ENCODE peak calls at places on chromosomes 6 and 20, in five cellular contexts. One of them, this sample, is unnamed.

GRCh38 chr6:140809694-140810101 is 1323.0 kb upstream of the GJE1 start:
- DNase-seq in lung microvascular endothelial cell: no peak
- DNase-seq in OCI-M1: peak; percentile 66
- DNase-seq in stimulated activated naive B cell treated with anti-CD40 and anti-IgM and Interleukin-4, amounts not matched to agents 10 μg/mL and 1 μg/mL and 100 μg/mL, for 72 hours: no peak
- DNase-seq in NCI-H446: no peak
- DNase-seq in this sample: no peak

GRCh38 chr6:170448745-170449144 is 104.4 kb downstream of the PSMB1 start:
- DNase-seq in lung microvascular endothelial cell: no peak
- DNase-seq in OCI-M1: no peak
- DNase-seq in stimulated activated naive B cell treated with anti-CD40 and anti-IgM and Interleukin-4, amounts not matched to agents 10 μg/mL and 1 μg/mL and 100 μg/mL, for 72 hours: no peak
- DNase-seq in NCI-H446: no peak
- DNase-seq in this sample: no peak

GRCh38 chr20:37630161-37630560 is 63.7 kb upstream of the CTNNBL1 start:
- DNase-seq in lung microvascular endothelial cell: no peak
- DNase-seq in OCI-M1: no peak
- DNase-seq in stimulated activated naive B cell treated with anti-CD40 and anti-IgM and Interleukin-4, amounts not matched to agents 10 μg/mL and 1 μg/mL and 100 μg/mL, for 72 hours: no peak
- DNase-seq in NCI-H446: no peak
- DNase-seq in this sample: no peak

GRCh38 chr6:108619431-108620197 is 58.9 kb downstream of the FOXO3 start:
- DNase-seq in lung microvascular endothelial cell: no peak
- DNase-seq in OCI-M1: no peak
- DNase-seq in stimulated activated naive B cell treated with anti-CD40 and anti-IgM and Interleukin-4, amounts not matched to agents 10 μg/mL and 1 μg/mL and 100 μg/mL, for 72 hours: no peak
- DNase-seq in NCI-H446: no peak
- DNase-seq in this sample: no peak

GRCh38 chr20:34322267-34323105 is 19.3 kb upstream of the AHCY start:
- DNase-seq in lung microvascular endothelial cell: no peak
- DNase-seq in OCI-M1: no peak
- DNase-seq in stimulated activated naive B cell treated with anti-CD40 and anti-IgM and Interleukin-4, amounts not matched to agents 10 μg/mL and 1 μg/mL and 100 μg/mL, for 72 hours: no peak
- DNase-seq in NCI-H446: no peak
- DNase-seq in this sample: no peak

GRCh38 chr6:44117397-44118128 is 9.7 kb downstream of the MRPL14 start:
- DNase-seq in lung microvascular endothelial cell: no peak
- DNase-seq in OCI-M1: no peak
- DNase-seq in stimulated activated naive B cell treated with anti-CD40 and anti-IgM and Interleukin-4, amounts not matched to agents 10 μg/mL and 1 μg/mL and 100 μg/mL, for 72 hours: no peak
- DNase-seq in NCI-H446: no peak
- DNase-seq in this sample: no peak

GRCh38 chr6:159467473-159468041 is 225.5 kb downstream of the SOD2 start:
- DNase-seq in lung microvascular endothelial cell: no peak
- DNase-seq in OCI-M1: peak; percentile 9
- DNase-seq in stimulated activated naive B cell treated with anti-CD40 and anti-IgM and Interleukin-4, amounts not matched to agents 10 μg/mL and 1 μg/mL and 100 μg/mL, for 72 hours: peak; percentile 15
- DNase-seq in NCI-H446: no peak
- DNase-seq in this sample: no peak

GRCh38 chr6:99912657-99913056 is 81.4 kb downstream of the MCHR2 start:
- DNase-seq in lung microvascular endothelial cell: no peak
- DNase-seq in OCI-M1: no peak
- DNase-seq in stimulated activated naive B cell treated with anti-CD40 and anti-IgM and Interleukin-4, amounts not matched to agents 10 μg/mL and 1 μg/mL and 100 μg/mL, for 72 hours: no peak
- DNase-seq in NCI-H446: no peak
- DNase-seq in this sample: no peak

GRCh38 chr6:123803456-123803861 is 206 bp upstream of the NKAIN2 start:
- DNase-seq in lung microvascular endothelial cell: no peak
- DNase-seq in OCI-M1: no peak
- DNase-seq in stimulated activated naive B cell treated with anti-CD40 and anti-IgM and Interleukin-4, amounts not matched to agents 10 μg/mL and 1 μg/mL and 100 μg/mL, for 72 hours: no peak
- DNase-seq in NCI-H446: no peak
- DNase-seq in this sample: no peak

GRCh38 chr6:170178561-170179477 is 112.1 kb downstream of the DLL1 start:
- DNase-seq in lung microvascular endothelial cell: no peak
- DNase-seq in OCI-M1: no peak
- DNase-seq in stimulated activated naive B cell treated with anti-CD40 and anti-IgM and Interleukin-4, amounts not matched to agents 10 μg/mL and 1 μg/mL and 100 μg/mL, for 72 hours: no peak
- DNase-seq in NCI-H446: no peak
- DNase-seq in this sample: no peak

GRCh38 chr6:70216767-70217166 is 86.1 kb downstream of the COL9A1 start:
- DNase-seq in lung microvascular endothelial cell: no peak
- DNase-seq in OCI-M1: no peak
- DNase-seq in stimulated activated naive B cell treated with anti-CD40 and anti-IgM and Interleukin-4, amounts not matched to agents 10 μg/mL and 1 μg/mL and 100 μg/mL, for 72 hours: no peak
- DNase-seq in NCI-H446: no peak
- DNase-seq in this sample: no peak

GRCh38 chr20:62900052-62900691 is 26.1 kb downstream of the DIDO1 start:
- DNase-seq in lung microvascular endothelial cell: peak; percentile 84
- DNase-seq in OCI-M1: peak; percentile 67
- DNase-seq in stimulated activated naive B cell treated with anti-CD40 and anti-IgM and Interleukin-4, amounts not matched to agents 10 μg/mL and 1 μg/mL and 100 μg/mL, for 72 hours: peak; percentile 65
- DNase-seq in NCI-H446: peak; percentile 49
- DNase-seq in this sample: peak; percentile 80

GRCh38 chr6:135498178-135498841 is 770 bp upstream of the AHI1 start:
- DNase-seq in lung microvascular endothelial cell: peak; percentile 96
- DNase-seq in OCI-M1: peak; percentile 87
- DNase-seq in stimulated activated naive B cell treated with anti-CD40 and anti-IgM and Interleukin-4, amounts not matched to agents 10 μg/mL and 1 μg/mL and 100 μg/mL, for 72 hours: peak; percentile 55
- DNase-seq in NCI-H446: peak; percentile 49
- DNase-seq in this sample: peak; percentile 85

GRCh38 chr6:132742495-132742894 is 15.2 kb downstream of the VNN2 start:
- DNase-seq in lung microvascular endothelial cell: no peak
- DNase-seq in OCI-M1: no peak
- DNase-seq in stimulated activated naive B cell treated with anti-CD40 and anti-IgM and Interleukin-4, amounts not matched to agents 10 μg/mL and 1 μg/mL and 100 μg/mL, for 72 hours: no peak
- DNase-seq in NCI-H446: no peak
- DNase-seq in this sample: no peak

GRCh38 chr6:157941101-157941863 is 40.4 kb upstream of the SYNJ2 start:
- DNase-seq in lung microvascular endothelial cell: no peak
- DNase-seq in OCI-M1: no peak
- DNase-seq in stimulated activated naive B cell treated with anti-CD40 and anti-IgM and Interleukin-4, amounts not matched to agents 10 μg/mL and 1 μg/mL and 100 μg/mL, for 72 hours: no peak
- DNase-seq in NCI-H446: no peak
- DNase-seq in this sample: no peak

GRCh38 chr20:58722877-58723627 is 30.5 kb downstream of the NPEPL1 start:
- DNase-seq in lung microvascular endothelial cell: no peak
- DNase-seq in OCI-M1: no peak
- DNase-seq in stimulated activated naive B cell treated with anti-CD40 and anti-IgM and Interleukin-4, amounts not matched to agents 10 μg/mL and 1 μg/mL and 100 μg/mL, for 72 hours: no peak
- DNase-seq in NCI-H446: no peak
- DNase-seq in this sample: no peak

GRCh38 chr6:43186019-43186418 is 4.0 kb downstream of the CUL9 start:
- DNase-seq in lung microvascular endothelial cell: no peak
- DNase-seq in OCI-M1: no peak
- DNase-seq in stimulated activated naive B cell treated with anti-CD40 and anti-IgM and Interleukin-4, amounts not matched to agents 10 μg/mL and 1 μg/mL and 100 μg/mL, for 72 hours: no peak
- DNase-seq in NCI-H446: no peak
- DNase-seq in this sample: no peak

GRCh38 chr6:2738373-2738979 is 12.2 kb downstream of the MYLK4 start:
- DNase-seq in lung microvascular endothelial cell: peak; percentile 80
- DNase-seq in OCI-M1: peak; percentile 90
- DNase-seq in stimulated activated naive B cell treated with anti-CD40 and anti-IgM and Interleukin-4, amounts not matched to agents 10 μg/mL and 1 μg/mL and 100 μg/mL, for 72 hours: peak; percentile 21
- DNase-seq in NCI-H446: peak; percentile 33
- DNase-seq in this sample: peak; percentile 82

GRCh38 chr6:159059099-159059498 is 14.3 kb upstream of the TAGAP start:
- DNase-seq in lung microvascular endothelial cell: no peak
- DNase-seq in OCI-M1: peak; percentile 60
- DNase-seq in stimulated activated naive B cell treated with anti-CD40 and anti-IgM and Interleukin-4, amounts not matched to agents 10 μg/mL and 1 μg/mL and 100 μg/mL, for 72 hours: no peak
- DNase-seq in NCI-H446: no peak
- DNase-seq in this sample: no peak

GRCh38 chr6:54419885-54420284 is 111.6 kb downstream of the TINAG start:
- DNase-seq in lung microvascular endothelial cell: peak; percentile 39
- DNase-seq in OCI-M1: peak; percentile 56
- DNase-seq in stimulated activated naive B cell treated with anti-CD40 and anti-IgM and Interleukin-4, amounts not matched to agents 10 μg/mL and 1 μg/mL and 100 μg/mL, for 72 hours: no peak
- DNase-seq in NCI-H446: no peak
- DNase-seq in this sample: no peak

GRCh38 chr6:157228421-157229218 is 94.7 kb downstream of the TMEM242 start:
- DNase-seq in lung microvascular endothelial cell: no peak
- DNase-seq in OCI-M1: no peak
- DNase-seq in stimulated activated naive B cell treated with anti-CD40 and anti-IgM and Interleukin-4, amounts not matched to agents 10 μg/mL and 1 μg/mL and 100 μg/mL, for 72 hours: no peak
- DNase-seq in NCI-H446: no peak
- DNase-seq in this sample: no peak

GRCh38 chr6:90113389-90113788 is 183.3 kb downstream of the BACH2 start:
- DNase-seq in lung microvascular endothelial cell: no peak
- DNase-seq in OCI-M1: no peak
- DNase-seq in stimulated activated naive B cell treated with anti-CD40 and anti-IgM and Interleukin-4, amounts not matched to agents 10 μg/mL and 1 μg/mL and 100 μg/mL, for 72 hours: no peak
- DNase-seq in NCI-H446: no peak
- DNase-seq in this sample: no peak

GRCh38 chr6:111651185-111652034 is 45.7 kb upstream of the TRAF3IP2 start:
- DNase-seq in lung microvascular endothelial cell: no peak
- DNase-seq in OCI-M1: peak; percentile 40
- DNase-seq in stimulated activated naive B cell treated with anti-CD40 and anti-IgM and Interleukin-4, amounts not matched to agents 10 μg/mL and 1 μg/mL and 100 μg/mL, for 72 hours: no peak
- DNase-seq in NCI-H446: no peak
- DNase-seq in this sample: no peak

GRCh38 chr6:125197795-125198269 is 44.3 kb downstream of the TPD52L1 start:
- DNase-seq in lung microvascular endothelial cell: peak; percentile 36
- DNase-seq in OCI-M1: peak; percentile 48
- DNase-seq in stimulated activated naive B cell treated with anti-CD40 and anti-IgM and Interleukin-4, amounts not matched to agents 10 μg/mL and 1 μg/mL and 100 μg/mL, for 72 hours: no peak
- DNase-seq in NCI-H446: no peak
- DNase-seq in this sample: no peak

GRCh38 chr6:34484899-34485298 is 19.0 kb downstream of the PACSIN1 start:
- DNase-seq in lung microvascular endothelial cell: no peak
- DNase-seq in OCI-M1: no peak
- DNase-seq in stimulated activated naive B cell treated with anti-CD40 and anti-IgM and Interleukin-4, amounts not matched to agents 10 μg/mL and 1 μg/mL and 100 μg/mL, for 72 hours: peak; percentile 20
- DNase-seq in NCI-H446: no peak
- DNase-seq in this sample: no peak

GRCh38 chr6:151680846-151681425 is 126.5 kb upstream of the ESR1 start:
- DNase-seq in lung microvascular endothelial cell: no peak
- DNase-seq in OCI-M1: no peak
- DNase-seq in stimulated activated naive B cell treated with anti-CD40 and anti-IgM and Interleukin-4, amounts not matched to agents 10 μg/mL and 1 μg/mL and 100 μg/mL, for 72 hours: no peak
- DNase-seq in NCI-H446: no peak
- DNase-seq in this sample: no peak

GRCh38 chr6:21887301-21888185 is 294.0 kb downstream of the SOX4 start:
- DNase-seq in lung microvascular endothelial cell: peak; percentile 47
- DNase-seq in OCI-M1: no peak
- DNase-seq in stimulated activated naive B cell treated with anti-CD40 and anti-IgM and Interleukin-4, amounts not matched to agents 10 μg/mL and 1 μg/mL and 100 μg/mL, for 72 hours: no peak
- DNase-seq in NCI-H446: peak; percentile 84
- DNase-seq in this sample: no peak

GRCh38 chr20:39021748-39022147 is 59.6 kb downstream of the DHX35 start:
- DNase-seq in lung microvascular endothelial cell: no peak
- DNase-seq in OCI-M1: no peak
- DNase-seq in stimulated activated naive B cell treated with anti-CD40 and anti-IgM and Interleukin-4, amounts not matched to agents 10 μg/mL and 1 μg/mL and 100 μg/mL, for 72 hours: no peak
- DNase-seq in NCI-H446: no peak
- DNase-seq in this sample: no peak

GRCh38 chr6:47733879-47734558 is 35.6 kb downstream of the ADGRF4 start:
- DNase-seq in lung microvascular endothelial cell: peak; percentile 59
- DNase-seq in OCI-M1: peak; percentile 70
- DNase-seq in stimulated activated naive B cell treated with anti-CD40 and anti-IgM and Interleukin-4, amounts not matched to agents 10 μg/mL and 1 μg/mL and 100 μg/mL, for 72 hours: no peak
- DNase-seq in NCI-H446: no peak
- DNase-seq in this sample: peak; percentile 60

GRCh38 chr6:94071835-94072234 is 652.5 kb upstream of the EPHA7 start:
- DNase-seq in lung microvascular endothelial cell: no peak
- DNase-seq in OCI-M1: peak; percentile 55
- DNase-seq in stimulated activated naive B cell treated with anti-CD40 and anti-IgM and Interleukin-4, amounts not matched to agents 10 μg/mL and 1 μg/mL and 100 μg/mL, for 72 hours: no peak
- DNase-seq in NCI-H446: no peak
- DNase-seq in this sample: peak; percentile 43

GRCh38 chr20:62914970-62915457 is 11.3 kb downstream of the DIDO1 start:
- DNase-seq in lung microvascular endothelial cell: peak; percentile 71
- DNase-seq in OCI-M1: no peak
- DNase-seq in stimulated activated naive B cell treated with anti-CD40 and anti-IgM and Interleukin-4, amounts not matched to agents 10 μg/mL and 1 μg/mL and 100 μg/mL, for 72 hours: no peak
- DNase-seq in NCI-H446: no peak
- DNase-seq in this sample: peak; percentile 61

GRCh38 chr20:48898210-48898609 is 23.3 kb upstream of the ARFGEF2 start:
- DNase-seq in lung microvascular endothelial cell: no peak
- DNase-seq in OCI-M1: no peak
- DNase-seq in stimulated activated naive B cell treated with anti-CD40 and anti-IgM and Interleukin-4, amounts not matched to agents 10 μg/mL and 1 μg/mL and 100 μg/mL, for 72 hours: no peak
- DNase-seq in NCI-H446: no peak
- DNase-seq in this sample: no peak

GRCh38 chr6:81614292-81614691 is 138.2 kb downstream of the TENT5A start:
- DNase-seq in lung microvascular endothelial cell: no peak
- DNase-seq in OCI-M1: peak; percentile 65
- DNase-seq in stimulated activated naive B cell treated with anti-CD40 and anti-IgM and Interleukin-4, amounts not matched to agents 10 μg/mL and 1 μg/mL and 100 μg/mL, for 72 hours: no peak
- DNase-seq in NCI-H446: no peak
- DNase-seq in this sample: no peak

GRCh38 chr20:20567712-20568111 is 144.7 kb downstream of the RALGAPA2 start:
- DNase-seq in lung microvascular endothelial cell: no peak
- DNase-seq in OCI-M1: no peak
- DNase-seq in stimulated activated naive B cell treated with anti-CD40 and anti-IgM and Interleukin-4, amounts not matched to agents 10 μg/mL and 1 μg/mL and 100 μg/mL, for 72 hours: no peak
- DNase-seq in NCI-H446: no peak
- DNase-seq in this sample: no peak

GRCh38 chr20:64152906-64153305 is 11.3 kb upstream of the MYT1 start:
- DNase-seq in lung microvascular endothelial cell: no peak
- DNase-seq in OCI-M1: no peak
- DNase-seq in stimulated activated naive B cell treated with anti-CD40 and anti-IgM and Interleukin-4, amounts not matched to agents 10 μg/mL and 1 μg/mL and 100 μg/mL, for 72 hours: no peak
- DNase-seq in NCI-H446: no peak
- DNase-seq in this sample: no peak

GRCh38 chr6:37618916-37619605 is 78.6 kb downstream of the MDGA1 start:
- DNase-seq in lung microvascular endothelial cell: no peak
- DNase-seq in OCI-M1: no peak
- DNase-seq in stimulated activated naive B cell treated with anti-CD40 and anti-IgM and Interleukin-4, amounts not matched to agents 10 μg/mL and 1 μg/mL and 100 μg/mL, for 72 hours: no peak
- DNase-seq in NCI-H446: no peak
- DNase-seq in this sample: no peak

GRCh38 chr6:98827295-98828159 is 6.8 kb upstream of the POU3F2 start:
- DNase-seq in lung microvascular endothelial cell: peak; percentile 31
- DNase-seq in OCI-M1: no peak
- DNase-seq in stimulated activated naive B cell treated with anti-CD40 and anti-IgM and Interleukin-4, amounts not matched to agents 10 μg/mL and 1 μg/mL and 100 μg/mL, for 72 hours: no peak
- DNase-seq in NCI-H446: no peak
- DNase-seq in this sample: no peak

GRCh38 chr20:9838378-9839295 is at the start of gene PAK5:
- DNase-seq in lung microvascular endothelial cell: peak; percentile 55
- DNase-seq in OCI-M1: no peak
- DNase-seq in stimulated activated naive B cell treated with anti-CD40 and anti-IgM and Interleukin-4, amounts not matched to agents 10 μg/mL and 1 μg/mL and 100 μg/mL, for 72 hours: no peak
- DNase-seq in NCI-H446: peak; percentile 90
- DNase-seq in this sample: peak; percentile 71

GRCh38 chr6:34202329-34203201 is 34.1 kb upstream of the HMGA1 start:
- DNase-seq in lung microvascular endothelial cell: no peak
- DNase-seq in OCI-M1: no peak
- DNase-seq in stimulated activated naive B cell treated with anti-CD40 and anti-IgM and Interleukin-4, amounts not matched to agents 10 μg/mL and 1 μg/mL and 100 μg/mL, for 72 hours: no peak
- DNase-seq in NCI-H446: no peak
- DNase-seq in this sample: peak; percentile 43

This sample was measured in SK-MEL-5.